ENCODE peak calls at places on chromosome 6, in eight cellular contexts. S, K, O, Q, L, V, E and I are unnamed samples.

GRCh38 chr6:169070506-169071176 is 183.0 kb downstream of the THBS2 start:
- DNase-seq in S (peak; percentile 38), K (no peak), O (peak; percentile 90), Q (peak; percentile 6), L (peak; percentile 100), E (no peak), V (no peak), I (peak; percentile 67)

GRCh38 chr6:104705095-104705707 is 154.5 kb downstream of the HACE1 start:
- DNase-seq in K (no peak), S (no peak), O (no peak), L (peak; percentile 64), Q (no peak), E (no peak), V (peak; percentile 52), I (no peak)

GRCh38 chr6:48476257-48476656 is 365.3 kb upstream of the PTCHD4 start:
- DNase-seq in L (peak; percentile 30), V (no peak), S (no peak), E (no peak), Q (peak; percentile 37), K (peak; percentile 26), O (no peak), I (no peak)

GRCh38 chr6:143634486-143634885 is 43.3 kb upstream of the PHACTR2 start:
- DNase-seq in V (no peak), L (peak; percentile 4), E (no peak), Q (no peak), O (no peak), S (no peak), K (no peak), I (peak; percentile 25)

GRCh38 chr6:87944541-87944954 is 103.1 kb upstream of the SPACA1 start:
- DNase-seq in K (no peak), V (peak; percentile 58), S (peak; percentile 42), L (peak; percentile 36), E (peak; percentile 11), Q (peak; percentile 5), O (peak; percentile 89), I (peak; percentile 41)

GRCh38 chr6:113903666-113904330 is 46.7 kb downstream of the MARCKS start:
- DNase-seq in Q (no peak), S (peak; percentile 53), K (peak; percentile 52), E (no peak), L (peak; percentile 58), O (no peak), V (no peak), I (no peak)

GRCh38 chr6:79536615-79536968 is 638 bp downstream of the LCA5 start:
- DNase-seq in K (no peak), L (peak; percentile 31), E (no peak), V (peak; percentile 8), Q (peak; percentile 47), S (peak; percentile 61), O (peak; percentile 58), I (no peak)

GRCh38 chr6:10426781-10427279 is 12.0 kb upstream of the TFAP2A start:
- DNase-seq in O (no peak), E (no peak), V (peak; percentile 21), K (no peak), Q (no peak), L (no peak), S (no peak), I (no peak)

GRCh38 chr6:44012078-44012493 is 115.2 kb downstream of the MRPL14 start:
- DNase-seq in Q (no peak), V (no peak), O (no peak), S (no peak), E (no peak), L (peak; percentile 99), K (no peak), I (no peak)

GRCh38 chr6:53529324-53530036 is 15.4 kb downstream of the GCLC start:
- DNase-seq in S (no peak), L (no peak), Q (no peak), E (no peak), O (no peak), K (no peak), V (no peak), I (no peak)

GRCh38 chr6:148700713-148701392 is 46.0 kb upstream of the UST start:
- DNase-seq in S (peak; percentile 8), O (no peak), L (peak; percentile 49), Q (no peak), E (peak; percentile 4), V (no peak), K (no peak), I (peak; percentile 19)

GRCh38 chr6:27478141-27478705 is 5.3 kb upstream of the ZNF184 start:
- DNase-seq in V (no peak), S (no peak), K (no peak), L (peak; percentile 40), E (no peak), O (no peak), Q (no peak), I (peak; percentile 20)

GRCh38 chr6:31170600-31170881 is at the start of gene POU5F1:
- DNase-seq in L (no peak), E (no peak), Q (no peak), V (no peak), K (no peak), S (no peak), O (no peak), I (no peak)

GRCh38 chr6:168302534-168302933 is 17.0 kb downstream of the DACT2 start:
- DNase-seq in Q (no peak), K (peak; percentile 22), L (no peak), V (no peak), O (no peak), S (no peak), E (no peak), I (no peak)

GRCh38 chr6:7418238-7418905 is 28.8 kb downstream of the RIOK1 start:
- DNase-seq in Q (no peak), L (peak; percentile 21), O (no peak), K (no peak), S (no peak), E (no peak), V (no peak), I (no peak)

GRCh38 chr6:2478200-2478599 is 232.8 kb upstream of the GMDS start:
- DNase-seq in S (no peak), E (no peak), L (peak; percentile 5), K (no peak), V (no peak), O (no peak), Q (no peak), I (no peak)

GRCh38 chr6:104601008-104601745 is 258.5 kb downstream of the HACE1 start:
- DNase-seq in O (no peak), V (no peak), K (no peak), E (no peak), S (no peak), L (no peak), Q (no peak), I (no peak)

GRCh38 chr6:1643111-1643510 is 33.4 kb downstream of the FOXC1 start:
- DNase-seq in Q (no peak), V (no peak), E (no peak), S (no peak), L (no peak), K (no peak), O (peak; percentile 30), I (no peak)

GRCh38 chr6:16758163-16758975 is 2.9 kb downstream of the ATXN1 start:
- DNase-seq in K (no peak), V (no peak), L (no peak), E (peak; percentile 83), S (peak; percentile 26), Q (peak; percentile 59), O (no peak), I (no peak)

GRCh38 chr6:140571139-140571538 is 1196.7 kb upstream of the CITED2 start:
- DNase-seq in S (no peak), K (no peak), Q (no peak), L (peak; percentile 12), O (no peak), V (no peak), E (no peak), I (no peak)

GRCh38 chr6:144955853-144956252 is 670.7 kb downstream of the UTRN start:
- DNase-seq in V (no peak), E (no peak), S (no peak), O (no peak), L (peak; percentile 78), Q (no peak), K (no peak), I (no peak)

GRCh38 chr6:168137024-168137423 is 58.0 kb upstream of the FRMD1 start:
- DNase-seq in S (no peak), Q (no peak), L (no peak), O (no peak), K (no peak), V (no peak), E (no peak), I (no peak)

GRCh38 chr6:44192428-44193041 is 24.2 kb upstream of the MYMX start:
- DNase-seq in S (no peak), L (no peak), O (no peak), Q (peak; percentile 30), V (no peak), E (no peak), K (no peak), I (no peak)